ENCODE peak calls at places on chromosomes 13 and 19, in eight cellular contexts. One of them, this sample, is unnamed. For H3K27me3, the result is how much of the 10 kb centered on the place peaks cover.

GRCh38 chr13:48818495-48818961 is 157.2 kb upstream of the FNDC3A start:
- DNase-seq in breast epithelium: no peak
- DNase-seq in IMR-90: peak
- DNase-seq in cardiac muscle cell: peak
- DNase-seq in lower lobe of right lung: no peak
- DNase-seq in H9: no peak
- DNase-seq in AG04450: peak
- DNase-seq in heart left ventricle: no peak
- DNase-seq in this sample: no peak

GRCh38 chr19:36169084-36169760 is 17.0 kb upstream of the COX7A1 start:
- DNase-seq in lower lobe of right lung: no peak
- DNase-seq in H9: no peak
- DNase-seq in cardiac muscle cell: peak
- DNase-seq in breast epithelium: no peak
- DNase-seq in heart left ventricle: peak
- DNase-seq in IMR-90: no peak
- DNase-seq in AG04450: no peak
- DNase-seq in this sample: no peak

GRCh38 chr19:58498316-58499020 is 13.3 kb downstream of the SLC27A5 start:
- DNase-seq in H9: no peak
- DNase-seq in AG04450: no peak
- DNase-seq in heart left ventricle: no peak
- DNase-seq in IMR-90: no peak
- DNase-seq in lower lobe of right lung: peak
- DNase-seq in breast epithelium: no peak
- DNase-seq in cardiac muscle cell: no peak
- DNase-seq in this sample: no peak

GRCh38 chr19:29672933-29673336 is 7.7 kb downstream of the PLEKHF1 start:
- DNase-seq in breast epithelium: peak
- DNase-seq in AG04450: no peak
- DNase-seq in lower lobe of right lung: no peak
- DNase-seq in heart left ventricle: no peak
- DNase-seq in cardiac muscle cell: no peak
- DNase-seq in H9: no peak
- DNase-seq in IMR-90: no peak
- DNase-seq in this sample: no peak

GRCh38 chr13:93344048-93344447 is 117.4 kb downstream of the GPC6 start:
- DNase-seq in breast epithelium: no peak
- DNase-seq in IMR-90: no peak
- DNase-seq in H9: no peak
- DNase-seq in cardiac muscle cell: no peak
- DNase-seq in lower lobe of right lung: no peak
- DNase-seq in AG04450: no peak
- DNase-seq in heart left ventricle: no peak
- DNase-seq in this sample: no peak

GRCh38 chr19:51094696-51095279 is 12.1 kb upstream of the KLK14 start:
- DNase-seq in IMR-90: no peak
- DNase-seq in lower lobe of right lung: peak
- DNase-seq in heart left ventricle: no peak
- DNase-seq in H9: peak
- DNase-seq in cardiac muscle cell: peak
- DNase-seq in AG04450: no peak
- DNase-seq in breast epithelium: no peak
- DNase-seq in this sample: no peak

GRCh38 chr19:19434483-19435045 is 29.1 kb downstream of the GATAD2A start:
- DNase-seq in H9: no peak
- DNase-seq in AG04450: no peak
- DNase-seq in cardiac muscle cell: peak
- DNase-seq in IMR-90: peak
- DNase-seq in lower lobe of right lung: no peak
- DNase-seq in breast epithelium: no peak
- DNase-seq in heart left ventricle: peak
- DNase-seq in this sample: no peak

GRCh38 chr19:3678188-3678587 is 22.1 kb downstream of the PIP5K1C start:
- DNase-seq in H9: no peak
- DNase-seq in lower lobe of right lung: no peak
- DNase-seq in heart left ventricle: no peak
- DNase-seq in breast epithelium: no peak
- DNase-seq in cardiac muscle cell: no peak
- DNase-seq in IMR-90: no peak
- DNase-seq in AG04450: no peak
- DNase-seq in this sample: no peak

GRCh38 chr19:49327878-49328544 is 3.0 kb upstream of the SLC6A16 start:
- DNase-seq in IMR-90: peak
- DNase-seq in breast epithelium: no peak
- DNase-seq in lower lobe of right lung: no peak
- DNase-seq in cardiac muscle cell: peak
- DNase-seq in AG04450: no peak
- DNase-seq in heart left ventricle: no peak
- DNase-seq in H9: peak
- DNase-seq in this sample: no peak

GRCh38 chr19:17266589-17266974 is 661 bp upstream of the BABAM1 start:
- DNase-seq in cardiac muscle cell: no peak
- DNase-seq in AG04450: no peak
- DNase-seq in breast epithelium: no peak
- DNase-seq in IMR-90: no peak
- DNase-seq in heart left ventricle: no peak
- DNase-seq in H9: no peak
- DNase-seq in lower lobe of right lung: no peak
- DNase-seq in this sample: no peak

GRCh38 chr13:41995946-41996345 is 35.0 kb upstream of the VWA8 start:
- DNase-seq in lower lobe of right lung: peak
- DNase-seq in heart left ventricle: no peak
- DNase-seq in IMR-90: peak
- DNase-seq in breast epithelium: no peak
- DNase-seq in H9: no peak
- DNase-seq in cardiac muscle cell: peak
- DNase-seq in AG04450: no peak
- DNase-seq in this sample: no peak

GRCh38 chr19:51367565-51368365 is 1.0 kb downstream of the CLDND2 start:
- DNase-seq in cardiac muscle cell: peak
- DNase-seq in heart left ventricle: peak
- DNase-seq in IMR-90: peak
- DNase-seq in breast epithelium: peak
- DNase-seq in H9: peak
- DNase-seq in AG04450: peak
- DNase-seq in lower lobe of right lung: peak
- DNase-seq in this sample: peak

GRCh38 chr19:2260341-2260751 is 4.1 kb upstream of the JSRP1 start:
- DNase-seq in lower lobe of right lung: no peak
- DNase-seq in H9: no peak
- DNase-seq in IMR-90: no peak
- DNase-seq in breast epithelium: no peak
- DNase-seq in cardiac muscle cell: no peak
- DNase-seq in heart left ventricle: no peak
- DNase-seq in AG04450: no peak
- DNase-seq in this sample: no peak

GRCh38 chr19:13119654-13120053 is 1.6 kb downstream of the NACC1 start:
- DNase-seq in heart left ventricle: no peak
- DNase-seq in lower lobe of right lung: no peak
- DNase-seq in IMR-90: no peak
- DNase-seq in AG04450: no peak
- DNase-seq in breast epithelium: no peak
- DNase-seq in H9: peak
- DNase-seq in cardiac muscle cell: no peak
- DNase-seq in this sample: no peak

GRCh38 chr13:78593652-78594494 is 9.5 kb downstream of the POU4F1 start:
- DNase-seq in AG04450: no peak
- DNase-seq in breast epithelium: no peak
- DNase-seq in lower lobe of right lung: no peak
- DNase-seq in IMR-90: no peak
- DNase-seq in H9: peak
- DNase-seq in cardiac muscle cell: no peak
- DNase-seq in heart left ventricle: no peak
- DNase-seq in this sample: no peak
- H3K27me3 ChIP-seq in AG04450: half or more
- H3K27me3 ChIP-seq in breast epithelium: under half
- H3K27me3 ChIP-seq in lower lobe of right lung: half or more
- H3K27me3 ChIP-seq in IMR-90: half or more
- H3K27me3 ChIP-seq in H9: half or more
- H3K27me3 ChIP-seq in cardiac muscle cell: half or more
- H3K27me3 ChIP-seq in heart left ventricle: half or more
- H3K27me3 ChIP-seq in this sample: half or more

GRCh38 chr19:47035127-47035494 is 13.3 kb downstream of the TMEM160 start:
- DNase-seq in H9: peak
- DNase-seq in lower lobe of right lung: no peak
- DNase-seq in cardiac muscle cell: no peak
- DNase-seq in heart left ventricle: no peak
- DNase-seq in IMR-90: no peak
- DNase-seq in breast epithelium: no peak
- DNase-seq in AG04450: no peak
- DNase-seq in this sample: no peak

GRCh38 chr19:47032171-47032811 is 12.7 kb downstream of the NPAS1 start:
- DNase-seq in IMR-90: no peak
- DNase-seq in heart left ventricle: no peak
- DNase-seq in lower lobe of right lung: peak
- DNase-seq in cardiac muscle cell: peak
- DNase-seq in AG04450: no peak
- DNase-seq in H9: peak
- DNase-seq in breast epithelium: no peak
- DNase-seq in this sample: peak

GRCh38 chr19:47036233-47036651 is 12.2 kb downstream of the TMEM160 start:
- DNase-seq in heart left ventricle: no peak
- DNase-seq in lower lobe of right lung: peak
- DNase-seq in breast epithelium: no peak
- DNase-seq in IMR-90: no peak
- DNase-seq in cardiac muscle cell: no peak
- DNase-seq in H9: no peak
- DNase-seq in AG04450: no peak
- DNase-seq in this sample: no peak

GRCh38 chr19:47037766-47038165 is 10.7 kb downstream of the TMEM160 start:
- DNase-seq in H9: no peak
- DNase-seq in cardiac muscle cell: no peak
- DNase-seq in IMR-90: no peak
- DNase-seq in heart left ventricle: no peak
- DNase-seq in AG04450: no peak
- DNase-seq in breast epithelium: no peak
- DNase-seq in lower lobe of right lung: no peak
- DNase-seq in this sample: no peak

DNA sequence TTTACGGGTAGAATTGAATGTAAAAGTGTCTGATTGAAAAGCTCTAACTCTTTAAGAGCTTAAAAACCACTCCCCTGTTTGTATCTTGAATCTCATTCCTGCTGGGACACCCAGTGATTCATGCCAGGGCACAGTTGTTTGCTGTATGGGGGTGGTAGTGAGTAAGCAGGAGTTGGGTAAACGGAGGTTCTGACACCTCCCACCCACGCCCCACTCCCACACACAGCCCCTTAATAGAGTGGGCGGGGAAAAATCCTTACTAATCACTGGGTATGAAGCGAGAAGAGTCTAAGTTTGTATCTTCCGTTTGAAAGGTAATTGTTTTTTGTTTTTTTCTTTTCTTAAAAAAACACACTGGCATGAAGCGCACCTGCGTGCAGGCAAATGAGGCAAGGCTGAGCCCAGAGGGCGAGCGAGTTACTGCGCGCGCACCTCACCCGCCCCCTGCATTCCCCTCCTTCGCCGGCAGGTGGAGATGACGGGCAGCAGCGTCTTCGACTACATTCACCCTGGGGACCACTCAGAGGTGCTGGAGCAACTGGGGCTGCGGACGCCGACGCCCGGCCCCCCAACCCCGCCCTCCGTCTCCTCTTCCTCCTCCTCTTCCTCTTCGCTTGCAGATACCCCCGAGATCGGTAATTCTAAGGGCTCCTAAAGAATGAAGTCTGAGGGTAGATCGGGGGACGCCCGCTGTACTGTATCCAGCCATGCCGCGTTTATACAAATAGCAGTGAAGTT is 12.8 kb downstream of the TMEM160 start:
- DNase-seq in heart left ventricle: peak
- DNase-seq in breast epithelium: peak
- DNase-seq in IMR-90: peak
- DNase-seq in lower lobe of right lung: peak
- DNase-seq in AG04450: peak
- DNase-seq in H9: peak
- DNase-seq in cardiac muscle cell: peak
- DNase-seq in this sample: peak
- TF ChIP-seq CTCF in heart left ventricle: peak
- TF ChIP-seq CTCF in breast epithelium: peak
- TF ChIP-seq CTCF in IMR-90: peak
- TF ChIP-seq CTCF in lower lobe of right lung: peak
- TF ChIP-seq CTCF in AG04450: peak
- TF ChIP-seq CTCF in H9: peak
- TF ChIP-seq CTCF in cardiac muscle cell: peak
- TF ChIP-seq CTCF in this sample: peak

DNA sequence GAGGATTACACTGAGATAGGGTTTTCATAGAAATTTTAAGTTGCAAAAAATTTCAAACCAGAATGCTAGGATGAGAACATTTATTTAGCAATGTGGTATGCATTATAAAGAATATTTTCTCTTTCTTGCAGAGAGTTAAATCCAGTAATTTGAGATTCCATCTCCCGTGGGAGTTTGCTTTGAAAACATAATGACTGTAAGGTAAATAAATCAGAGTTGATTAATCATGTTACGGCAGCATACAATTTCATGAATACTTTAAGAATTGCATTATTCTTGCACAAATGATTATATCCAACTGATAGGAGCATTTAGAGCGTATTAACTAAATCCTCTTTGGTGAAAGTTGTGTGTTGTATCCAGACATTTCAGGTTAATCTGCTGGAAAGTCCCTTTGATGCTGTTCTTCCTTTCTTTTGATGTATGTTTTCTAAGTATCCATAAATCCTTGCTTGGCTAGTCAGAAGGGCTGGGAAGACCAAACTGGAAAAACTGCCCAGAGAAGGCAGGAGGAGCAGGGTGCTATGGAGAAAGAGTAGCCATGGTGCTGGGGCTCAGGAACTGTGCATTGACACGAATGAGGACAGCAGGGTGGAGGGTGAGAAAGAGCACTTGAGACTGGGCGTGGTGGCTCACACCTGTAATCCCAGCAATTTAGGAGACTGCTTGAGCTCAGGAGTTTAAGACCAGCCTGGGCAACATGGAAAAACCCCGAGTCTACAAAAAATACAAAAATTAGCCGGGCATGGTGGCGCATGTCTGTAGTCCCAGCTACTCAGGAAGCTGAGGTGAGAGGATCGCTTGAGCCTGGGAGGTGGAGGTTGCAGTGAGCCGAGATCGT is 4.8 kb upstream of the GJA3 start:
- DNase-seq in IMR-90: peak
- DNase-seq in AG04450: peak
- DNase-seq in breast epithelium: no peak
- DNase-seq in lower lobe of right lung: no peak
- DNase-seq in cardiac muscle cell: no peak
- DNase-seq in heart left ventricle: no peak
- DNase-seq in H9: no peak
- DNase-seq in this sample: no peak
- H3K27me3 ChIP-seq in IMR-90: under half
- H3K27me3 ChIP-seq in AG04450: under half
- H3K27me3 ChIP-seq in breast epithelium: under half
- H3K27me3 ChIP-seq in lower lobe of right lung: half or more
- H3K27me3 ChIP-seq in cardiac muscle cell: under half
- H3K27me3 ChIP-seq in heart left ventricle: under half
- H3K27me3 ChIP-seq in H9: under half
- H3K27me3 ChIP-seq in this sample: under half

DNA sequence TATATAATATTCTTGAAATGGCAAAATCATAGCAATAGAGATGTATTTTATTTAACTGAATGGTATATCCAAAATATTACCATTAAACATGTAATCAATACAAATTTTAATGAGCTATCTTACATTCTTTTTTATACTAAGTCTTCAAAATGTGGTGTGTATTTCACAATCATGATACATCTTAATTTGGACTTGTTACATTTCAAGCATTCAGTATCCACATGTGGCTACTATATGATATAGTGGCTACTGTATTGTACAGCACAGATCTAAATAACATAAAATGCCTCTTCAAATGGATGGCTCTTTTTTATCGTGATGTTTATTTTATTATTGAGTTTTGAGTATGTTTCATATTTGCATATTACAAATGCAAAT is 8.0 kb downstream of the TEX101 start:
- DNase-seq in AG04450: no peak
- DNase-seq in heart left ventricle: no peak
- DNase-seq in H9: no peak
- DNase-seq in breast epithelium: no peak
- DNase-seq in IMR-90: no peak
- DNase-seq in lower lobe of right lung: no peak
- DNase-seq in cardiac muscle cell: no peak
- DNase-seq in this sample: no peak
- TF ChIP-seq CTCF in AG04450: no peak
- TF ChIP-seq CTCF in heart left ventricle: no peak
- TF ChIP-seq CTCF in H9: no peak
- TF ChIP-seq CTCF in breast epithelium: no peak
- TF ChIP-seq CTCF in IMR-90: no peak
- TF ChIP-seq CTCF in lower lobe of right lung: no peak
- TF ChIP-seq CTCF in cardiac muscle cell: no peak
- TF ChIP-seq CTCF in this sample: no peak

This sample was measured in dorsolateral prefrontal cortex.